ENCODE peak calls at places on chromosomes 4 and X, in six cellular contexts. E, M, I, J, G and U are unnamed samples.

GRCh38 chr4:71404049-71404448 is 65.2 kb downstream of the SLC4A4 start:
- DNase-seq in E (no peak), M (no peak), I (no peak), J (no peak), G (no peak), U (no peak)

GRCh38 chrX:24475480-24475879 is 10.4 kb downstream of the PDK3 start:
- DNase-seq in E (no peak), M (no peak), I (no peak), J (no peak), G (no peak), U (no peak)

GRCh38 chr4:53688186-53688790 is 97.0 kb upstream of the LNX1 start:
- DNase-seq in E (no peak), M (no peak), I (peak; percentile 35), J (no peak), G (no peak), U (peak; percentile 100)

GRCh38 chr4:530017-530781 is 31.2 kb downstream of the PIGG start:
- DNase-seq in E (no peak), M (no peak), I (no peak), J (no peak), G (no peak), U (no peak)

GRCh38 chrX:9267415-9267814 is 197.4 kb upstream of the TBL1X start:
- DNase-seq in E (no peak), M (no peak), I (no peak), J (no peak), G (no peak), U (no peak)

GRCh38 chr4:137267024-137267423 is 265.3 kb downstream of the PCDH18 start:
- DNase-seq in E (no peak), M (no peak), I (no peak), J (no peak), G (no peak), U (no peak)

GRCh38 chr4:139154952-139155557 is 22.0 kb downstream of the ELF2 start:
- DNase-seq in E (no peak), M (no peak), I (no peak), J (no peak), G (no peak), U (no peak)

GRCh38 chrX:111568356-111568755 is 56.9 kb downstream of the SERTM2 start:
- DNase-seq in E (peak; percentile 50), M (no peak), I (no peak), J (no peak), G (no peak), U (no peak)

GRCh38 chr4:159279084-159279483 is 176.2 kb downstream of the RAPGEF2 start:
- DNase-seq in E (no peak), M (no peak), I (no peak), J (no peak), G (no peak), U (no peak)

GRCh38 chrX:100673397-100673953 is 29.5 kb downstream of the SRPX2 start:
- DNase-seq in E (no peak), M (no peak), I (no peak), J (no peak), G (no peak), U (peak; percentile 35)

GRCh38 chr4:121070274-121070673 is 2.1 kb downstream of the NDNF start:
- DNase-seq in E (peak; percentile 26), M (no peak), I (no peak), J (no peak), G (no peak), U (no peak)

GRCh38 chrX:69088171-69088938 is 76.9 kb downstream of the PJA1 start:
- DNase-seq in E (no peak), M (no peak), I (no peak), J (no peak), G (no peak), U (no peak)

GRCh38 chrX:13698432-13698831 is 9.5 kb downstream of the RAB9A start:
- DNase-seq in E (no peak), M (no peak), I (no peak), J (no peak), G (no peak), U (no peak)

GRCh38 chr4:1193206-1194027 is 21.0 kb upstream of the SPON2 start:
- DNase-seq in E (no peak), M (no peak), I (no peak), J (no peak), G (no peak), U (no peak)

GRCh38 chrX:134431894-134432293 is 28.1 kb upstream of the HPRT1 start:
- DNase-seq in E (no peak), M (no peak), I (no peak), J (no peak), G (no peak), U (peak; percentile 7)

GRCh38 chr4:150972592-150972991 is 42.5 kb downstream of the LRBA start:
- DNase-seq in E (no peak), M (no peak), I (no peak), J (no peak), G (no peak), U (no peak)

GRCh38 chr4:1191621-1192020 is 19.2 kb upstream of the SPON2 start:
- DNase-seq in E (no peak), M (no peak), I (no peak), J (no peak), G (no peak), U (no peak)

GRCh38 chrX:3046253-3046909 is 5.1 kb downstream of the ARSF start:
- DNase-seq in E (no peak), M (no peak), I (no peak), J (no peak), G (no peak), U (no peak)

GRCh38 chrX:149937881-149938426 is 337 bp downstream of the EOLA2 start:
- DNase-seq in E (no peak), M (no peak), I (no peak), J (peak; percentile 11), G (no peak), U (no peak)

GRCh38 chr4:84324850-84325249 is 174.2 kb downstream of the NKX6-1 start:
- DNase-seq in E (peak; percentile 49), M (no peak), I (no peak), J (no peak), G (no peak), U (peak; percentile 3)

GRCh38 chrX:153970398-153971123 is 1.1 kb downstream of the HCFC1 start:
- DNase-seq in E (peak; percentile 47), M (no peak), I (peak; percentile 53), J (no peak), G (no peak), U (peak; percentile 56)